ENCODE peak calls at places on chromosome 16, in five cellular contexts. V is activated CD4-positive, alpha-beta memory T cell treated with anti-CD3 and anti-CD28 coated beads, Interleukin-2, amount 10 ng/mL, durations not matched to agents 7 days and 5 days; W is left colon; G is stimulated activated CD4-positive, alpha-beta T cell treated with anti-CD3 and anti-CD28 coated beads, TNF-alpha, amount 100 ng/mL, for 1 hour; F is iPS-NIHi11. D is an unnamed sample.
A peak's percentile ranks its signal among the peaks of the same experiment; 100 is the strongest.

GRCh38 chr16:12262454-12263180 is 286.1 kb downstream of the SNX29 start:
- DNase-seq in V (no peak), W (peak; percentile 41), G (no peak), F (no peak), D (no peak)

GRCh38 chr16:9035986-9036385 is 55.5 kb upstream of the HAPSTR1 start:
- DNase-seq in V (no peak), W (no peak), G (no peak), F (no peak), D (no peak)

GRCh38 chr16:81518439-81518757 is 73.8 kb downstream of the CMIP start:
- DNase-seq in V (no peak), W (no peak), G (no peak), F (no peak), D (no peak)

GRCh38 chr16:48919791-48920190 is 309.8 kb upstream of the N4BP1 start:
- DNase-seq in V (no peak), W (no peak), G (no peak), F (no peak), D (no peak)

GRCh38 chr16:50196736-50197135 is 43.6 kb downstream of the TENT4B start:
- DNase-seq in V (peak; percentile 49), W (no peak), G (no peak), F (no peak), D (no peak)

GRCh38 chr16:85565796-85566501 is 47.2 kb upstream of the GSE1 start:
- DNase-seq in V (no peak), W (no peak), G (no peak), F (no peak), D (no peak)

GRCh38 chr16:15807603-15808009 is 49.2 kb downstream of the MYH11 start:
- DNase-seq in V (no peak), W (peak; percentile 39), G (no peak), F (peak; percentile 38), D (no peak)

GRCh38 chr16:81094771-81095251 is 1.4 kb downstream of the GCSH start:
- DNase-seq in V (no peak), W (no peak), G (no peak), F (no peak), D (no peak)

D was measured in RWPE1.